ENCODE peak calls at places on chromosomes 3 and 15, in five cellular contexts. L, M, Y, C and P are unnamed samples.

GRCh38 chr15:55799287-55800212 is 56.6 kb upstream of the PRTG start:
- DNase-seq in M (peak), C (no peak), L (no peak), Y (no peak), P (no peak)

GRCh38 chr3:72892081-72892763 is 4.4 kb downstream of the GXYLT2 start:
- DNase-seq in C (no peak), M (peak), L (no peak), Y (peak), P (no peak)

GRCh38 chr3:171586274-171586673 is 126.1 kb upstream of the TNIK start:
- DNase-seq in M (no peak), Y (no peak), C (no peak), L (no peak), P (no peak)

GRCh38 chr3:99108508-99108907 is 207.0 kb upstream of the DCBLD2 start:
- DNase-seq in Y (no peak), M (peak), C (no peak), L (no peak), P (no peak)

GRCh38 chr15:80167936-80168335 is 15.1 kb downstream of the FAH start:
- DNase-seq in C (no peak), M (no peak), Y (no peak), L (no peak), P (no peak)

GRCh38 chr3:42498791-42499477 is 3.5 kb upstream of the VIPR1 start:
- DNase-seq in C (no peak), L (no peak), Y (no peak), M (no peak), P (no peak)

GRCh38 chr3:61966200-61966599 is 404.8 kb downstream of the PTPRG start:
- DNase-seq in L (no peak), M (no peak), Y (no peak), C (no peak), P (no peak)

GRCh38 chr3:106208979-106209378 is 340.2 kb upstream of the CBLB start:
- DNase-seq in M (no peak), C (no peak), L (no peak), Y (no peak), P (no peak)

GRCh38 chr3:81891496-81891895 is 130.1 kb upstream of the GBE1 start:
- DNase-seq in L (no peak), Y (no peak), M (no peak), C (no peak), P (no peak)

GRCh38 chr15:79874242-79874641 is 22.6 kb downstream of the MTHFS start:
- DNase-seq in C (no peak), L (no peak), Y (no peak), M (no peak), P (no peak)

GRCh38 chr3:14379842-14380241 is 22.6 kb upstream of the SLC6A6 start:
- DNase-seq in C (no peak), L (no peak), M (no peak), Y (no peak), P (no peak)

GRCh38 chr3:43870110-43870509 is 179.4 kb downstream of the ABHD5 start:
- DNase-seq in Y (no peak), C (no peak), L (no peak), M (no peak), P (no peak)

GRCh38 chr15:98433856-98434255 is 214.5 kb upstream of the IGF1R start:
- DNase-seq in C (no peak), Y (no peak), L (no peak), M (no peak), P (no peak)

GRCh38 chr15:39960411-39960810 is 26.5 kb downstream of the EIF2AK4 start:
- DNase-seq in C (no peak), Y (no peak), L (no peak), M (no peak), P (no peak)

GRCh38 chr15:64426845-64427465 is 33.4 kb upstream of the ZNF609 start:
- DNase-seq in Y (no peak), M (peak), C (no peak), L (no peak), P (no peak)

GRCh38 chr15:69456208-69457166 is 3.9 kb downstream of the RPLP1 start:
- DNase-seq in C (no peak), M (no peak), L (no peak), Y (no peak), P (no peak)

GRCh38 chr15:73349191-73349590 is 19.6 kb downstream of the HCN4 start:
- DNase-seq in Y (no peak), M (no peak), L (no peak), C (no peak), P (no peak)

GRCh38 chr3:14563946-14564539 is 23.9 kb upstream of the GRIP2 start:
- DNase-seq in Y (no peak), M (no peak), C (no peak), L (no peak), P (peak)

GRCh38 chr3:9398715-9399708 is 1.6 kb downstream of the SETD5 start:
- DNase-seq in L (no peak), Y (no peak), C (no peak), M (no peak), P (no peak)

GRCh38 chr3:46994801-46995731 is 15.6 kb downstream of the NBEAL2 start:
- DNase-seq in C (no peak), M (no peak), Y (no peak), L (no peak), P (peak)

GRCh38 chr3:34248352-34248751 is 449.9 kb downstream of the PDCD6IP start:
- DNase-seq in Y (no peak), C (no peak), M (peak), L (no peak), P (no peak)

GRCh38 chr3:40524571-40525285 is at the start of gene ZNF621:
- DNase-seq in C (peak), L (peak), M (peak), Y (peak), P (peak)

GRCh38 chr3:13767030-13767429 is 112.8 kb downstream of the WNT7A start:
- DNase-seq in L (no peak), M (no peak), Y (no peak), C (no peak), P (no peak)

GRCh38 chr15:65944404-65944803 is 75.1 kb downstream of the RAB11A start:
- DNase-seq in L (no peak), Y (no peak), C (no peak), M (no peak), P (no peak)

GRCh38 chr15:63362196-63362595 is 19.4 kb downstream of the CA12 start:
- DNase-seq in Y (no peak), C (no peak), L (no peak), M (no peak), P (no peak)